ENCODE peak calls at places on chromosomes 3 and 15, in six cellular contexts. X is tibial nerve, Y is mammary epithelial cell, P is keratinocyte, J is RWPE2, U is thoracic aorta. A is an unnamed sample. For H3K4me1, the result is how much of the 10 kb centered on the place peaks cover.

GRCh38 chr3:152301745-152302181 is 33.0 kb downstream of the MBNL1 start:
- DNase-seq in J (no peak), Y (no peak), P (no peak), U (no peak), X (no peak), A (no peak)

GRCh38 chr3:73848173-73848751 is 223.5 kb upstream of the PDZRN3 start:
- DNase-seq in P (no peak), J (no peak), X (no peak), Y (peak), U (no peak), A (no peak)

GRCh38 chr3:177554900-177555759 is 357.8 kb upstream of the TBL1XR1 start:
- DNase-seq in Y (peak), P (no peak), X (no peak), J (no peak), U (no peak), A (no peak)

GRCh38 chr15:55897560-55898336 is 95.7 kb downstream of the NEDD4 start:
- DNase-seq in U (no peak), P (peak), Y (peak), X (peak), J (peak), A (peak)

GRCh38 chr3:8095724-8096123 is 405.9 kb upstream of the LMCD1 start:
- DNase-seq in U (no peak), P (no peak), J (no peak), Y (no peak), X (no peak), A (peak)

GRCh38 chr15:40301467-40302179 is 6.1 kb downstream of the PLCB2 start:
- DNase-seq in P (no peak), X (no peak), J (peak), Y (no peak), U (no peak), A (no peak)

GRCh38 chr3:43612439-43612838 is 9.4 kb downstream of the ANO10 start:
- DNase-seq in X (no peak), U (no peak), P (no peak), Y (no peak), J (no peak), A (no peak)

GRCh38 chr15:100891316-100892012 is 11.8 kb downstream of the ALDH1A3 start:
- DNase-seq in X (no peak), J (peak), U (no peak), Y (no peak), P (no peak), A (no peak)

DNA sequence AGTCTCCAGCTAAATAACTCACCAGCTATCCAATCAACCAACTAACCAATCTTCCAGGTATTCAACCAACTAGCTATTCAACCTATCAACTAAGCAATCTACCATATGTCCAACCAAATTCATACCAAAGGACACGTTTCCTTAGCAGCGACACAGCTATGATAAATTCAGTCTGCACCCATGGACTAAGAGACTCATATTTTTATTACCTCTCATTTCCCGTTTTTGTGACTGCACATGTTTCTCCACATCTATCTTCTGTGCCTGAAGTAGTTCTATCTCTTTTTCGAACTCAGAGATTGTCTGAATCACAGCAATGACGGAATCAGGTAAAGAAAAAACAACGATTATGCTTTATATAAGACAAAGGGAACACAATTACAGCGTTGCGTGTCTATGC is 34.0 kb upstream of the GNB5 start:
- DNase-seq in X (no peak), J (no peak), Y (no peak), P (no peak), U (no peak), A (no peak)
- H3K4me1 ChIP-seq in X (under half), J (under half), Y (under half), P (under half), U (under half), A (under half)

DNA sequence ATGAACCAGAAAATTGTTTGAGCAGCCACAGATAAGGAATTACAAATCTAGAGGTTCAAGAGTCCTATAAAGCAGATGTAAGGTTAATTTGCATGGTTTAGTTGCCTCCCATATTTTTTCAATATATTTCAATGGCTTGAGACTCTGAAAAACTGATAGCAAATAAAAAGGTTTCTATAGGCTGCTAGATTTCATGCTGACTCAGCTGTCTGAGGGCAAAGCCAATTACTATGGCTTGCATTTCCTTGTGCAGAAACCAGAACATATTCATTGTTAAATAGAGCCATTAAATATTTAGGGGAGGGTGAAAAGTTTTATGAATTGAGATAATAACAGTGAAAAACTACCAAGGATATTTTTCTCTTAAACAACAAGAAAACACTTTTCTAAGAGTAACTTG is 278.1 kb upstream of the CADM2 start:
- DNase-seq in X (no peak), Y (no peak), J (no peak), U (no peak), P (no peak), A (no peak)
- H3K4me1 ChIP-seq in X (under half), Y (under half), J (under half), U (under half), P (under half), A (under half)

DNA sequence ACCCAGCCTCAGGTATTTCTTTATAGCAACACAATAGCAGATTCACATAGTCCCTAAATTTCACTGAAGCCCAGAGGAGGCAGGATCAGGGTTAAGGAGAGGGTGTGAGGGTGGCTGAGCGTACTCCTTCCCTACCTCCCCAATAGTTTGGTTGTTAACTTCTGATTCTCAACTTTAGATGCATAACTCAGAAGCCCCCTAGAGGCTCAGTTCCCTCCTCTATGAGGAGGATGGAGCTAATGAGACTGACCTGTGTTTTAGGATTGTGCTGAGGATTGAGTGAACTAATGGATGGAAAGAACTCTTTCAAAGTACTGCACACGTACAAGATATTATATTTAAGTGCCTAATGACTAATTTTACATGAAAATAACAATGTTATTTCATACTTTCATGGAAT is 249.3 kb upstream of the SOX14 start:
- DNase-seq in P (no peak), U (no peak), J (no peak), X (no peak), Y (no peak), A (no peak)
- H3K4me1 ChIP-seq in P (under half), U (under half), J (under half), X (under half), Y (under half), A (under half)

DNA sequence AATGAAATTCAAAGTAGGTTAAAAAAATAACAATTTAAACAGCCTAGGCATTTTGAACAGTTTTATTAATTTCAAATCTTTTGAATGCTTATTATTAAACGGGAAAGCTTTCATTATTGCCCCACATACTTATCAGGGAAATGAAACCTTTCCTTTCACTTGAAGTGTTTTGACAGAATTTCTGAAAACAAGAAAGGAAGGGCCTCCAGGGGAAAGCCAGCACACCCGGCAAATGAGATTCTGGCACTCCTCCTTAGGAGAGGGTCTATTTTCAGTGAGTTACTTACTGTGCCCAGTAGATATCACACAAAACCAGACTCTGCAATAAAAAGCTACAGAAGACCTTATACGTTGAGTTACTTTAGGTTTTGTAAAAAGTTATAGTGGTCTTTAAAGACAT is 158.8 kb upstream of the SLC2A2 start:
- DNase-seq in Y (no peak), P (no peak), U (no peak), J (no peak), X (no peak), A (no peak)
- H3K4me1 ChIP-seq in Y (under half), P (under half), U (under half), J (under half), X (under half), A (under half)

GRCh38 chr3:13822042-13822441 is 57.8 kb downstream of the WNT7A start:
- DNase-seq in U (no peak), Y (peak), P (no peak), X (no peak), J (no peak), A (no peak)

GRCh38 chr3:13823692-13824091 is 56.2 kb downstream of the WNT7A start:
- DNase-seq in U (no peak), Y (no peak), J (no peak), X (no peak), P (no peak), A (no peak)

GRCh38 chr3:13821156-13821555 is 58.7 kb downstream of the WNT7A start:
- DNase-seq in P (no peak), X (no peak), U (no peak), Y (peak), J (no peak), A (no peak)

GRCh38 chr3:13824521-13825316 is 55.2 kb downstream of the WNT7A start:
- DNase-seq in J (no peak), X (no peak), P (no peak), U (no peak), Y (peak), A (no peak)

GRCh38 chr3:13823186-13823585 is 56.7 kb downstream of the WNT7A start:
- DNase-seq in P (no peak), X (no peak), J (no peak), U (no peak), Y (no peak), A (no peak)
- H3K4me1 ChIP-seq in P (half or more), X (under half), J (under half), U (under half), Y (under half), A (under half)

DNA sequence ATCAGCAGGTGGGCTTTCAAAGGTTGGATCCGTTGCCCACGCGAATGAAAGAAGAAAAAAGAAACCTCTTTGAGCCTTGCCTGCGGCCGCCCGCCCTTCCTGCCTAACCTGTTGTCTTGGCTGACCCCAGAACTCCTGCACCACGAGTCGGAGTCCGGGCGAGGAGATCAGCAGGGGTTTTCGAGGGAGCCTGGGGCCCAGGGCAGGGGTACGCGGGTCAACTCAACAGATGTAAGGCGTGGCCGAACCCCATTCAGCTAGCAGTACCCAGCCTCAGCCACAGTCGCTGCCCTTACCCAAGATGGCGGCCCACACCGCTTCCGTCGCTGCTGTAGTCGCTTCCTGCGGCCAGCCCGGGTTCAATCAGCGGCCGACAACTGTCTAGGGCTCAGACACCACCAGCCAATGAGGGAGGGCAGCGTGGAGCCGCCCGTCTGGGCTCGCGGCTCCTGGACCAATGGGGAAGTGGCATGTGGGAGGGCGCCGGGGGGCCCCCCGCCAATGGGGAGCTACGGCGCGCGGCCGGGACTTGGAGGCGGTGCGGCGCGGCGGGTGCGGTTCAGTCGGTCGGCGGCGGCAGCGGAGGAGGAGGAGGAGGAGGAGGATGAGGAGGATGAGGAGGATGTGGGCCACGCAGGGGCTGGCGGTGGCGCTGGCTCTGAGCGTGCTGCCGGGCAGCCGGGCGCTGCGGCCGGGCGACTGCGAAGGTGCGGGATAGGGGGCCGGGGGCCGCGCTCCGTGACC is at the start of gene MANF:
- DNase-seq in Y (peak), P (peak), U (peak), J (peak), X (peak), A (peak)
- H3K4me1 ChIP-seq in Y (under half), P (under half), U (under half), J (under half), X (under half), A (under half)

A was measured in iPS DF 6.9.